ENCODE peak calls at places on chromosomes 6 and 20, in six cellular contexts. One of them, this sample, is unnamed.
A peak's percentile ranks its signal among the peaks of the same experiment; 100 is the strongest.

GRCh38 chr20:16129411-16129810 is 443.8 kb downstream of the KIF16B start:
- DNase-seq in CD8-positive, alpha-beta T cell: no peak
- DNase-seq in HL-60: no peak
- DNase-seq in right cardiac atrium: no peak
- DNase-seq in left ventricle myocardium inferior: no peak
- DNase-seq in DND-41: no peak
- DNase-seq in this sample: no peak

GRCh38 chr6:45416700-45417099 is 39.0 kb upstream of the SUPT3H start:
- DNase-seq in right cardiac atrium: no peak
- DNase-seq in CD8-positive, alpha-beta T cell: no peak
- DNase-seq in DND-41: no peak
- DNase-seq in left ventricle myocardium inferior: no peak
- DNase-seq in HL-60: no peak
- DNase-seq in this sample: no peak

GRCh38 chr6:87722831-87723726 is 21.0 kb upstream of the AKIRIN2 start:
- DNase-seq in DND-41: no peak
- DNase-seq in HL-60: peak; percentile 62
- DNase-seq in left ventricle myocardium inferior: peak; percentile 65
- DNase-seq in right cardiac atrium: peak; percentile 61
- DNase-seq in CD8-positive, alpha-beta T cell: no peak
- DNase-seq in this sample: peak; percentile 78

GRCh38 chr6:11918021-11918738 is 93.9 kb upstream of the HIVEP1 start:
- DNase-seq in DND-41: no peak
- DNase-seq in right cardiac atrium: no peak
- DNase-seq in CD8-positive, alpha-beta T cell: no peak
- DNase-seq in left ventricle myocardium inferior: no peak
- DNase-seq in HL-60: no peak
- DNase-seq in this sample: no peak

GRCh38 chr6:80182291-80182690 is 75.8 kb downstream of the BCKDHB start:
- DNase-seq in DND-41: no peak
- DNase-seq in HL-60: no peak
- DNase-seq in CD8-positive, alpha-beta T cell: no peak
- DNase-seq in right cardiac atrium: no peak
- DNase-seq in left ventricle myocardium inferior: no peak
- DNase-seq in this sample: peak; percentile 75

GRCh38 chr6:7262037-7262461 is 51.0 kb downstream of the SSR1 start:
- DNase-seq in left ventricle myocardium inferior: peak; percentile 38
- DNase-seq in DND-41: no peak
- DNase-seq in HL-60: no peak
- DNase-seq in right cardiac atrium: peak; percentile 38
- DNase-seq in CD8-positive, alpha-beta T cell: no peak
- DNase-seq in this sample: peak; percentile 39

GRCh38 chr20:48685300-48685699 is 142.5 kb downstream of the PREX1 start:
- DNase-seq in CD8-positive, alpha-beta T cell: no peak
- DNase-seq in DND-41: no peak
- DNase-seq in left ventricle myocardium inferior: no peak
- DNase-seq in right cardiac atrium: no peak
- DNase-seq in HL-60: no peak
- DNase-seq in this sample: no peak

GRCh38 chr6:169957351-169957963 is 206.0 kb downstream of the ERMARD start:
- DNase-seq in DND-41: no peak
- DNase-seq in CD8-positive, alpha-beta T cell: peak; percentile 32
- DNase-seq in HL-60: peak; percentile 20
- DNase-seq in left ventricle myocardium inferior: no peak
- DNase-seq in right cardiac atrium: no peak
- DNase-seq in this sample: no peak

GRCh38 chr20:59696476-59696875 is 92.1 kb downstream of the PHACTR3 start:
- DNase-seq in right cardiac atrium: no peak
- DNase-seq in CD8-positive, alpha-beta T cell: no peak
- DNase-seq in left ventricle myocardium inferior: no peak
- DNase-seq in DND-41: no peak
- DNase-seq in HL-60: no peak
- DNase-seq in this sample: no peak

GRCh38 chr20:34510575-34510974 is 5.6 kb upstream of the DYNLRB1 start:
- DNase-seq in CD8-positive, alpha-beta T cell: no peak
- DNase-seq in right cardiac atrium: no peak
- DNase-seq in HL-60: no peak
- DNase-seq in left ventricle myocardium inferior: no peak
- DNase-seq in DND-41: no peak
- DNase-seq in this sample: no peak

GRCh38 chr20:19619904-19620430 is 138.1 kb upstream of the RIN2 start:
- DNase-seq in DND-41: no peak
- DNase-seq in CD8-positive, alpha-beta T cell: no peak
- DNase-seq in left ventricle myocardium inferior: no peak
- DNase-seq in right cardiac atrium: no peak
- DNase-seq in HL-60: no peak
- DNase-seq in this sample: no peak

GRCh38 chr20:8133816-8134451 is 1.9 kb downstream of the PLCB1 start:
- DNase-seq in left ventricle myocardium inferior: no peak
- DNase-seq in HL-60: no peak
- DNase-seq in right cardiac atrium: no peak
- DNase-seq in DND-41: no peak
- DNase-seq in CD8-positive, alpha-beta T cell: no peak
- DNase-seq in this sample: no peak

GRCh38 chr6:90268178-90268577 is 28.5 kb downstream of the BACH2 start:
- DNase-seq in CD8-positive, alpha-beta T cell: no peak
- DNase-seq in DND-41: no peak
- DNase-seq in left ventricle myocardium inferior: no peak
- DNase-seq in HL-60: no peak
- DNase-seq in right cardiac atrium: no peak
- DNase-seq in this sample: no peak

GRCh38 chr20:34985439-34986310 is 30.0 kb downstream of the MYH7B start:
- DNase-seq in left ventricle myocardium inferior: peak; percentile 15
- DNase-seq in DND-41: no peak
- DNase-seq in right cardiac atrium: peak; percentile 16
- DNase-seq in CD8-positive, alpha-beta T cell: no peak
- DNase-seq in HL-60: no peak
- DNase-seq in this sample: no peak

GRCh38 chr6:73652637-73653570 is 888 bp downstream of the SLC17A5 start:
- DNase-seq in right cardiac atrium: peak; percentile 55
- DNase-seq in HL-60: peak; percentile 83
- DNase-seq in DND-41: peak; percentile 75
- DNase-seq in left ventricle myocardium inferior: peak; percentile 43
- DNase-seq in CD8-positive, alpha-beta T cell: peak; percentile 78
- DNase-seq in this sample: peak; percentile 68

GRCh38 chr6:113110211-113110610 is 746.9 kb upstream of the MARCKS start:
- DNase-seq in HL-60: no peak
- DNase-seq in right cardiac atrium: no peak
- DNase-seq in DND-41: no peak
- DNase-seq in left ventricle myocardium inferior: no peak
- DNase-seq in CD8-positive, alpha-beta T cell: no peak
- DNase-seq in this sample: no peak

GRCh38 chr20:10622657-10623418 is 51.0 kb downstream of the JAG1 start:
- DNase-seq in right cardiac atrium: peak; percentile 61
- DNase-seq in left ventricle myocardium inferior: peak; percentile 34
- DNase-seq in CD8-positive, alpha-beta T cell: no peak
- DNase-seq in DND-41: no peak
- DNase-seq in HL-60: no peak
- DNase-seq in this sample: no peak

GRCh38 chr20:51943761-51944160 is 141.4 kb upstream of the SALL4 start:
- DNase-seq in right cardiac atrium: no peak
- DNase-seq in left ventricle myocardium inferior: no peak
- DNase-seq in DND-41: no peak
- DNase-seq in CD8-positive, alpha-beta T cell: no peak
- DNase-seq in HL-60: no peak
- DNase-seq in this sample: no peak

GRCh38 chr20:21512634-21513180 is 1.2 kb downstream of the NKX2-2 start:
- DNase-seq in left ventricle myocardium inferior: no peak
- DNase-seq in CD8-positive, alpha-beta T cell: no peak
- DNase-seq in HL-60: no peak
- DNase-seq in DND-41: no peak
- DNase-seq in right cardiac atrium: no peak
- DNase-seq in this sample: no peak

GRCh38 chr20:51496964-51497363 is 45.6 kb downstream of the NFATC2 start:
- DNase-seq in CD8-positive, alpha-beta T cell: no peak
- DNase-seq in DND-41: no peak
- DNase-seq in right cardiac atrium: no peak
- DNase-seq in left ventricle myocardium inferior: no peak
- DNase-seq in HL-60: no peak
- DNase-seq in this sample: no peak

GRCh38 chr20:43751167-43752050 is 24.6 kb upstream of the GTSF1L start:
- DNase-seq in right cardiac atrium: no peak
- DNase-seq in left ventricle myocardium inferior: no peak
- DNase-seq in DND-41: peak; percentile 78
- DNase-seq in HL-60: peak; percentile 77
- DNase-seq in CD8-positive, alpha-beta T cell: no peak
- DNase-seq in this sample: peak; percentile 91

GRCh38 chr20:57289401-57290177 is 23.1 kb upstream of the BMP7 start:
- DNase-seq in left ventricle myocardium inferior: no peak
- DNase-seq in right cardiac atrium: no peak
- DNase-seq in HL-60: no peak
- DNase-seq in CD8-positive, alpha-beta T cell: no peak
- DNase-seq in DND-41: no peak
- DNase-seq in this sample: no peak

GRCh38 chr6:11007715-11008608 is 36.1 kb downstream of the ELOVL2 start:
- DNase-seq in right cardiac atrium: no peak
- DNase-seq in CD8-positive, alpha-beta T cell: no peak
- DNase-seq in left ventricle myocardium inferior: no peak
- DNase-seq in HL-60: no peak
- DNase-seq in DND-41: no peak
- DNase-seq in this sample: peak; percentile 57

GRCh38 chr6:41713650-41714291 is 21.6 kb downstream of the TFEB start:
- DNase-seq in HL-60: no peak
- DNase-seq in CD8-positive, alpha-beta T cell: no peak
- DNase-seq in left ventricle myocardium inferior: no peak
- DNase-seq in DND-41: no peak
- DNase-seq in right cardiac atrium: no peak
- DNase-seq in this sample: no peak

GRCh38 chr6:100088009-100088408 is 94.0 kb upstream of the MCHR2 start:
- DNase-seq in HL-60: no peak
- DNase-seq in left ventricle myocardium inferior: no peak
- DNase-seq in CD8-positive, alpha-beta T cell: no peak
- DNase-seq in DND-41: no peak
- DNase-seq in right cardiac atrium: no peak
- DNase-seq in this sample: no peak

GRCh38 chr6:43645613-43645964 is 753 bp downstream of the RSPH9 start:
- DNase-seq in left ventricle myocardium inferior: no peak
- DNase-seq in DND-41: no peak
- DNase-seq in right cardiac atrium: no peak
- DNase-seq in CD8-positive, alpha-beta T cell: no peak
- DNase-seq in HL-60: no peak
- DNase-seq in this sample: no peak
- H3K27ac ChIP-seq in left ventricle myocardium inferior: peak overlapping the region; percentile 65
- H3K27ac ChIP-seq in DND-41: no peak overlapping the region
- H3K27ac ChIP-seq in right cardiac atrium: no peak overlapping the region
- H3K27ac ChIP-seq in CD8-positive, alpha-beta T cell: no peak overlapping the region
- H3K27ac ChIP-seq in HL-60: no peak overlapping the region
- H3K27ac ChIP-seq in this sample: no peak overlapping the region

DNA sequence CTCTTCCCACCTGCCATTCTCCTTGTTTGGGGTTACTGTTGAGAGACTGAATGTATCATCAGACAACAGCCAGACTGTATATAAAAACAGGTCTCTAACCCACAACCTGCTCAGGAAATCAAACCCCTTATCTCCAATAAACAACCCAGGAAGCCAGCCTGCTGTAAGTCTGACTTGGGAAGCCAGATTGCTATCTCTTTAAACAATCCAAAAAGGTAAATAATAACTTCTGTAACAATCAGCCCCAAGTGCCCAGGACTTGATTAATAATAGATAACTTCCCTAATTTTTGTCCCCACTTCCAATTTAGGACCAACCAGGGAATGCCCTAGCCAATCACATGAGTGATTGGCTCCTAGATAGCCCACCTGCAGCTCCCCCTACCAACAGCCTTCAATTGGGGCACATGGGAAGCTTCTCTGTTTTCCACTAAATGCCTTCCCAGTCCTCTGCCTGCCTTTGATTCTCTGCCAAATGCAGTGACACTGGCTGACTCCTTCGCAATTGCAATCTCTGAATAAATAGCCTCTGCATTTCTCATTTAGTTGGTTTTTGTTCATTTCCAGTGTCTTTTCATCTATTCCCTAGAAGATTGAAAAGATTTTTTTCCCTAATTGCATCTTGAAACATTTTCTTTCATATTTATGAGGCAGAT is 117.1 kb upstream of the TAB2 start:
- DNase-seq in CD8-positive, alpha-beta T cell: no peak
- DNase-seq in right cardiac atrium: no peak
- DNase-seq in DND-41: no peak
- DNase-seq in HL-60: no peak
- DNase-seq in left ventricle myocardium inferior: no peak
- DNase-seq in this sample: no peak
- H3K27ac ChIP-seq in CD8-positive, alpha-beta T cell: no peak overlapping the region
- H3K27ac ChIP-seq in right cardiac atrium: no peak overlapping the region
- H3K27ac ChIP-seq in DND-41: no peak overlapping the region
- H3K27ac ChIP-seq in HL-60: no peak overlapping the region
- H3K27ac ChIP-seq in left ventricle myocardium inferior: no peak overlapping the region
- H3K27ac ChIP-seq in this sample: no peak overlapping the region

DNA sequence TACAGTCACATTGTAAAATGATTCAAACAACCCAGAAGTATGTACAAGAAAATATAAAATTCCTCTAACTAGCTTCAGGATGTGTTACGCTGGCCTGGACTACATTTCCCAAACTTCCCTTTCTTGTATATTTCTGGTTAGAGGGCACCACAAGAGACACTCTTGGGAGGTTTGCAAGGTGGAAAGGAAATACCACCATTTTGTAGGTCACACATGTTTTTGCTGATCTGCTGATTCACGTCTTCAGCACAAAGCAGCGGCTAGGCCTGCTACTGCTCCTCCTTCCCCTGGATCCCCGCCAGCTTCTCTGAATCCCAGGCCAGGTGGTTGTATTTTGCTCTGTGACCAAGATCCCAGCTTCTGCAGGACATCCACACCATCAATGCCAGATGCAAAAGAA is 104.2 kb downstream of the AGPAT4 start:
- DNase-seq in CD8-positive, alpha-beta T cell: no peak
- DNase-seq in right cardiac atrium: peak; percentile 45
- DNase-seq in left ventricle myocardium inferior: no peak
- DNase-seq in HL-60: no peak
- DNase-seq in DND-41: no peak
- DNase-seq in this sample: no peak
- H3K27ac ChIP-seq in CD8-positive, alpha-beta T cell: no peak overlapping the region
- H3K27ac ChIP-seq in right cardiac atrium: no peak overlapping the region
- H3K27ac ChIP-seq in left ventricle myocardium inferior: no peak overlapping the region
- H3K27ac ChIP-seq in HL-60: no peak overlapping the region
- H3K27ac ChIP-seq in DND-41: no peak overlapping the region
- H3K27ac ChIP-seq in this sample: no peak overlapping the region

DNA sequence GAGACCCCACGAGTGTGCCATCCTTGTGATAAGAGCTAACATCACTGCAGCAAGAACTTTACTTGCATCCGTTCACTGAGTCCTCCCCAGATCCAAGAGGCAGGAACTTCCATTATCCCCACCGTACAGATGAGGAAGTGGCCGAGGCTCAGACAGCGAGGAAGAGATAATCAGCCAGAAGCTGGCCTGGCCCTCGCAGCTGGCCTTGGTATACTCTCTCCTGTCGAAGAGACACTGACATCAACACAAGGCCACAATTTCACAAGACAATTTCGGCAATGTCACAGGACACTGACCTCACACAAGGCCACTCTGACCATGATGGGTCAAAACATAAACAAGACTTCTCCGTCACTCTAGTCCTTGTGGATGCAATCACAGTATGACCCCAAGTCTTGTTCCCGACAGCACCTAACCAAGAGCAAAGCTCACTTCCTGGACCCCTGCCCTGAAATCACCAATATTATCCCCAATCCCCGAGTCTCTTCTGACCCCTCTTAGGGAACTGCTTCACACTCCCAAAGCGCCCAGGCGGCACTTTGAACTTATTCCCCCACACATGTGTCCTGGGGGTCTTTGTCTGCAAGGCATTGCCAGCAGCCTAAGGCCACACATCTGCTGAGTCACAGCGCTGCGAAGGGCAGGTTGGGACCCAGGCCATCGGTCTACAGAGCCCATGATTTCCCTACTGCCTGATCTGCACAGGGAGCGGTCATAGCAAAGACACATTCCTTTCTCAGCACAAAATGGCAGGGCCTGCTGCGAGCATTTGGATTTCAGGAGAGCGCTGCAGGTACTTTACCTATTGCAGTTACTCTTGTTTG is 14.8 kb upstream of the VAPB start:
- DNase-seq in right cardiac atrium: no peak
- DNase-seq in DND-41: no peak
- DNase-seq in HL-60: peak; percentile 6
- DNase-seq in CD8-positive, alpha-beta T cell: no peak
- DNase-seq in left ventricle myocardium inferior: no peak
- DNase-seq in this sample: no peak
- H3K27ac ChIP-seq in right cardiac atrium: no peak overlapping the region
- H3K27ac ChIP-seq in DND-41: no peak overlapping the region
- H3K27ac ChIP-seq in HL-60: no peak overlapping the region
- H3K27ac ChIP-seq in CD8-positive, alpha-beta T cell: no peak overlapping the region
- H3K27ac ChIP-seq in left ventricle myocardium inferior: no peak overlapping the region
- H3K27ac ChIP-seq in this sample: no peak overlapping the region

This sample was measured in PC-9.